ENCODE peak calls at places on chromosome 6, in four cellular contexts. A is mucosa of gallbladder; P is T-helper 2 cell treated with Interferon-gamma antibody and Interleukin-4, amounts not matched to agents 5 μg/mL and 100 μg/mL, for 36 hours; R is CD4-positive, CD25-positive, alpha-beta regulatory T cell. I is an unnamed sample.

GRCh38 chr6:157392927-157393666 is 12.1 kb downstream of the ZDHHC14 start:
- DNase-seq in P (no peak), R (no peak), A (no peak), I (no peak)

GRCh38 chr6:30259140-30260035 is 46.2 kb upstream of the TRIM26 start:
- DNase-seq in P (peak), R (peak), A (peak), I (peak)

GRCh38 chr6:48733581-48733980 is 622.6 kb upstream of the PTCHD4 start:
- DNase-seq in R (no peak), P (no peak), A (no peak), I (no peak)

GRCh38 chr6:16450285-16450684 is 211.9 kb downstream of the GMPR start:
- DNase-seq in A (no peak), P (no peak), R (no peak), I (no peak)

GRCh38 chr6:127606131-127606562 is 29.2 kb downstream of the C6orf58 start:
- DNase-seq in R (no peak), A (no peak), P (no peak), I (no peak)

GRCh38 chr6:28710466-28711191 is 184.9 kb downstream of the GPX5 start:
- DNase-seq in A (no peak), R (no peak), P (no peak), I (no peak)

GRCh38 chr6:21104288-21104687 is 489.3 kb upstream of the SOX4 start:
- DNase-seq in A (no peak), P (no peak), R (no peak), I (no peak)

GRCh38 chr6:142845624-142846458 is 99.1 kb downstream of the HIVEP2 start:
- DNase-seq in A (peak), P (no peak), R (peak), I (peak)

GRCh38 chr6:112337209-112337638 is 9.9 kb upstream of the RFPL4B start:
- DNase-seq in A (peak), R (no peak), P (no peak), I (peak)

GRCh38 chr6:101776919-101777350 is 383.4 kb downstream of the GRIK2 start:
- DNase-seq in A (no peak), R (no peak), P (no peak), I (no peak)

GRCh38 chr6:163719028-163719742 is 304.7 kb downstream of the QKI start:
- DNase-seq in P (no peak), R (no peak), A (no peak), I (no peak)

GRCh38 chr6:157121897-157122296 is 201.4 kb downstream of the TMEM242 start:
- DNase-seq in R (no peak), P (no peak), A (no peak), I (no peak)

GRCh38 chr6:13355969-13356368 is 27.6 kb upstream of the TBC1D7 start:
- DNase-seq in A (no peak), R (peak), P (peak), I (no peak)